ENCODE peak calls at places on chromosome 9, in seven cellular contexts. I is neuronal stem cell, Z is WTC11, H is IMR-90, M is body of pancreas, P is NCI-H1105 treated with DMSO at 0.1 percent for 48 hours, G is kidney glomerular epithelial cell. F is an unnamed sample.

GRCh38 chr9:112711050-112711689 is 6.7 kb downstream of the INIP start:
- DNase-seq in I (no peak), Z (no peak), H (peak), M (no peak), P (peak), G (no peak), F (no peak)

GRCh38 chr9:5773324-5773999 is 59.5 kb downstream of the ERMP1 start:
- DNase-seq in I (no peak), Z (no peak), H (no peak), M (no peak), P (no peak), G (no peak), F (no peak)

GRCh38 chr9:137304383-137305059 is 2.5 kb upstream of the NRARP start:
- DNase-seq in I (no peak), Z (no peak), H (no peak), M (peak), P (no peak), G (no peak), F (no peak)

GRCh38 chr9:18692240-18692639 is 218.3 kb downstream of the ADAMTSL1 start:
- DNase-seq in I (no peak), Z (no peak), H (no peak), M (no peak), P (no peak), G (no peak), F (no peak)

GRCh38 chr9:96391021-96391765 is 7.7 kb upstream of the SLC35D2 start:
- DNase-seq in I (no peak), Z (no peak), H (peak), M (peak), P (no peak), G (no peak), F (no peak)

GRCh38 chr9:17342696-17343095 is 207.9 kb downstream of the CNTLN start:
- DNase-seq in I (peak), Z (no peak), H (no peak), M (no peak), P (no peak), G (no peak), F (no peak)

GRCh38 chr9:89436963-89437625 is 60.8 kb downstream of the SEMA4D start:
- DNase-seq in I (no peak), Z (no peak), H (no peak), M (peak), P (peak), G (peak), F (peak)

GRCh38 chr9:124770359-124771020 is 621 bp downstream of the NR6A1 start:
- DNase-seq in I (no peak), Z (peak), H (no peak), M (no peak), P (no peak), G (no peak), F (peak)

GRCh38 chr9:123637940-123638634 is 282.1 kb downstream of the CRB2 start:
- DNase-seq in I (no peak), Z (no peak), H (peak), M (no peak), P (peak), G (peak), F (no peak)

GRCh38 chr9:128482186-128482585 is 22.3 kb upstream of the GLE1 start:
- DNase-seq in I (no peak), Z (no peak), H (no peak), M (no peak), P (no peak), G (no peak), F (no peak)

GRCh38 chr9:115327441-115328122 is 209.6 kb upstream of the TNC start:
- DNase-seq in I (no peak), Z (no peak), H (peak), M (no peak), P (no peak), G (no peak), F (no peak)